ENCODE peak calls at places on chromosomes 7 and 10, in four cellular contexts. N is neural progenitor cell, D is A549, V is GM23248. T is an unnamed sample.

GRCh38 chr10:91196268-91197043 is 24.0 kb upstream of the PCGF5 start:
- DNase-seq in V (no peak), N (no peak), D (no peak), T (no peak)

GRCh38 chr7:158781976-158782637 is 47.2 kb downstream of the ESYT2 start:
- DNase-seq in N (no peak), V (no peak), D (no peak), T (no peak)

GRCh38 chr7:139673230-139673629 is 104.6 kb downstream of the HIPK2 start:
- DNase-seq in V (no peak), N (no peak), D (no peak), T (no peak)

GRCh38 chr10:17003151-17003550 is 126.5 kb downstream of the CUBN start:
- DNase-seq in D (no peak), N (no peak), V (peak; percentile 93), T (peak; percentile 38)

GRCh38 chr7:3128857-3129256 is 85.2 kb upstream of the CARD11 start:
- DNase-seq in V (no peak), N (no peak), D (no peak), T (no peak)

GRCh38 chr7:132895231-132895630 is 186.7 kb downstream of the CHCHD3 start:
- DNase-seq in N (no peak), D (no peak), V (no peak), T (no peak)

GRCh38 chr10:121326905-121327304 is 271.3 kb downstream of the FGFR2 start:
- DNase-seq in V (no peak), N (no peak), D (no peak), T (no peak)

GRCh38 chr7:135745702-135746312 is 2.8 kb downstream of the FAM180A start:
- DNase-seq in V (peak; percentile 100), D (peak; percentile 32), N (no peak), T (no peak)

GRCh38 chr7:13901577-13901976 is 87.9 kb downstream of the ETV1 start:
- DNase-seq in V (no peak), D (no peak), N (no peak), T (no peak)

GRCh38 chr10:125375210-125375609 is 214.8 kb upstream of the CTBP2 start:
- DNase-seq in V (no peak), D (no peak), N (no peak), T (no peak)

GRCh38 chr7:43904533-43905208 is 1.7 kb downstream of the URGCP start:
- DNase-seq in D (no peak), N (no peak), V (peak; percentile 79), T (no peak)

GRCh38 chr7:22194633-22195273 is 162.2 kb downstream of the RAPGEF5 start:
- DNase-seq in D (no peak), N (peak; percentile 13), V (no peak), T (no peak)

GRCh38 chr10:112919721-112920120 is 30.3 kb upstream of the TCF7L2 start:
- DNase-seq in N (no peak), D (peak; percentile 62), V (peak; percentile 90), T (no peak)

GRCh38 chr7:28017372-28017771 is 163.2 kb downstream of the JAZF1 start:
- DNase-seq in D (no peak), N (no peak), V (peak; percentile 58), T (no peak)

GRCh38 chr7:134625571-134625970 is 21.1 kb upstream of the BPGM start:
- DNase-seq in D (no peak), V (peak; percentile 92), N (no peak), T (no peak)

GRCh38 chr7:34039033-34039432 is 133.7 kb downstream of the BMPER start:
- DNase-seq in N (no peak), V (peak; percentile 18), D (no peak), T (no peak)

GRCh38 chr10:388661-389045 is 253.4 kb downstream of the ZMYND11 start:
- DNase-seq in V (no peak), D (no peak), N (no peak), T (no peak)

GRCh38 chr7:127768241-127768640 is 116.2 kb downstream of the SND1 start:
- DNase-seq in D (no peak), N (no peak), V (peak; percentile 50), T (no peak)

GRCh38 chr7:95859434-95859833 is 87.1 kb downstream of the DYNC1I1 start:
- DNase-seq in N (peak; percentile 18), D (no peak), V (peak; percentile 71), T (peak; percentile 32)

GRCh38 chr7:151735186-151735853 is 141.6 kb downstream of the PRKAG2 start:
- DNase-seq in V (no peak), D (no peak), N (no peak), T (no peak)

GRCh38 chr10:13893926-13894325 is 307.2 kb downstream of the PRPF18 start:
- DNase-seq in D (no peak), N (no peak), V (peak; percentile 81), T (no peak)

GRCh38 chr7:6588566-6588965 is 1.3 kb upstream of the INTS15 start:
- DNase-seq in N (no peak), D (no peak), V (no peak), T (no peak)

GRCh38 chr7:6589829-6590644 is at the start of gene INTS15:
- DNase-seq in D (peak; percentile 65), N (peak; percentile 94), V (peak; percentile 91), T (peak; percentile 94)

GRCh38 chr7:6590645-6591110 is 857 bp downstream of the INTS15 start:
- DNase-seq in N (peak; percentile 70), V (no peak), D (no peak), T (no peak)

DNA sequence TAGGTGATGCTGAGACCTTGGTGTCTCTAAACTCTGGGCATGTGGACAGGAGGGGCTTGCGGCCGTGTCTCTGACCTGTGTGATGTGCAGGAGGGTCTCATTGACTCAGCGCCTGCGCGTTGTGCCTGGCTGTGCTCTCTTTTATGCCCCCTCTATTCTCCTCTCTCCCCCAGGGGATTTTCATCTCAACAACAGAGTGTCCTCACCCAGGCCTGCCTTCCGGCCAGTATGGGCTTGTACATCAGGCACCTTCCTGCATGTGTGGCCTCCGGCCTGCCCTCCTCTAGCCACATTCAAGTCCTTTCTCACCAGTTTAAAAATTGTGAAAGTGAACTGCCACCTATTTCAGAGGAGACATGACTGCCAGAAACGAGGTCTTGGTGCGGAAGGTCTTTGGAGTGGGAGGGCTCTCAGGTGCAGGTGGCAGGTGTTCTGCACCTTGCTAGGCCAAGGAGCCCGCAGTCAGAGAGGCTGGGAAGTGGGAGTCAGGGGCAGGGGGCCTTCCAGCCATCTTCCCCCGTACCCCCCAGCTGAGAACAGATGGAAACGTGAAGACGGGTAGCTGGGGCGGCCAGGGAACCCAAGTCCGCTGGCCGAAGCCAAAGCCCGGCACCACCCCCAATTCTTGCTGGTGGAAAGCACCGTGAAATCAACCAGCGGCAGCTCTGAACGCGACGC is 531 bp upstream of the INTS15 start:
- DNase-seq in V (no peak), N (no peak), D (no peak), T (no peak)
- H3K4me3 ChIP-seq in V (peak overlapping the region; percentile 84), N (peak overlapping the region; percentile 82), D (peak overlapping the region; percentile 77), T (no peak overlapping the region)

DNA sequence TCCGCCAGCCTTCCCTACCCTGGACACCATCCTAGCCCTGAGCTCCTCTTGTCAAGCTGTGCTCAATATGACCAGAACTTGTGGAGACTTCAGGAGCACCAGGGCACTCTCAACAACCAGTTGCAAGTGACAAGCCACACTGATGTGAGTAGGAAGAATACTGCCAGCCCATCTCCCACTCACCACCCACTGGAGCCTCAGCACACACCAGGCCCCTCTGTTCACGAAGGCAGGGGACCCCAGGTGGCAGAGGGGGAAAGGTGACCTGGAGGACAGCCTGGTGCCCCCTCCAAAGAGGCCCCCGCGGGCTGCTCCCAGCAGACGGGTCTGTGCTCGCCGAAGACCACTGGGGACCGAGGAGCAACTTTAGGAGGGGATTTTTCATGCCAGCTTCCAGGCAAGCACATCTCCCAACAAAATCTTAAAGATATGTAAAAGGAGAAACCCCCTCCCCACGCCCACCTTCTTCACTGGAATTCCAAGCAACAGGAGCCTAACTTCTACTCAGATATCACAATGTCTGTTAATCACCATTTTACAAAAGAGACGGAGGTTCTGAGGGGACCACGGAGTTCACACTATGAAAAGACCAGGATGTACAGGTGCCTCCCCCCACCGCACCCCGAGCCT is 1.0 kb downstream of the MMD2 start:
- DNase-seq in N (no peak), D (no peak), V (no peak), T (no peak)
- H3K4me2 ChIP-seq in N (peak overlapping the region; percentile 96), D (no peak overlapping the region), V (no peak overlapping the region), T (no peak overlapping the region)

GRCh38 chr7:1053002-1053411 is 8.7 kb downstream of the GPR146 start:
- DNase-seq in N (peak; percentile 67), V (no peak), D (no peak), T (no peak)
- H3K4me3 ChIP-seq in N (no peak overlapping the region), V (no peak overlapping the region), D (no peak overlapping the region), T (no peak overlapping the region)

GRCh38 chr10:71982269-71983178 is 18.3 kb downstream of the CHST3 start:
- DNase-seq in D (no peak), V (no peak), N (no peak), T (no peak)

GRCh38 chr10:71984798-71985388 is 20.7 kb downstream of the CHST3 start:
- DNase-seq in V (no peak), D (no peak), N (no peak), T (no peak)

GRCh38 chr10:71984126-71984797 is 20.1 kb downstream of the CHST3 start:
- DNase-seq in D (no peak), V (no peak), N (no peak), T (no peak)

GRCh38 chr10:71981868-71982230 is 17.7 kb downstream of the CHST3 start:
- DNase-seq in V (no peak), N (no peak), D (no peak), T (no peak)

GRCh38 chr10:71985542-71986250 is 21.5 kb downstream of the CHST3 start:
- DNase-seq in N (no peak), V (peak; percentile 63), D (no peak), T (no peak)
- H3K4me2 ChIP-seq in N (no peak overlapping the region), V (peak overlapping the region; percentile 8), D (no peak overlapping the region), T (no peak overlapping the region)

GRCh38 chr10:114543456-114543855 is 114.6 kb downstream of the ABLIM1 start:
- DNase-seq in V (no peak), D (no peak), N (no peak), T (no peak)
- H3K4me3 ChIP-seq in V (no peak overlapping the region), D (no peak overlapping the region), N (no peak overlapping the region), T (no peak overlapping the region)

GRCh38 chr7:148334959-148335577 is 255.5 kb upstream of the C7orf33 start:
- DNase-seq in N (peak; percentile 95), D (no peak), V (no peak), T (peak; percentile 56)
- H3K4me2 ChIP-seq in N (peak overlapping the region; percentile 90), D (no peak overlapping the region), V (no peak overlapping the region), T (no peak overlapping the region)

GRCh38 chr10:102227050-102227449 is 951 bp downstream of the ELOVL3 start:
- DNase-seq in V (peak; percentile 91), D (no peak), N (no peak), T (no peak)

GRCh38 chr10:102225646-102226541 is at the start of gene ELOVL3:
- DNase-seq in V (peak; percentile 97), N (peak; percentile 97), D (peak; percentile 98), T (peak; percentile 92)

GRCh38 chr10:102222798-102223197 is 3.3 kb upstream of the ELOVL3 start:
- DNase-seq in N (no peak), V (no peak), D (no peak), T (no peak)

GRCh38 chr10:102229810-102230263 is 3.7 kb downstream of the ELOVL3 start:
- DNase-seq in N (peak; percentile 93), V (peak; percentile 87), D (peak; percentile 88), T (peak; percentile 93)

DNA sequence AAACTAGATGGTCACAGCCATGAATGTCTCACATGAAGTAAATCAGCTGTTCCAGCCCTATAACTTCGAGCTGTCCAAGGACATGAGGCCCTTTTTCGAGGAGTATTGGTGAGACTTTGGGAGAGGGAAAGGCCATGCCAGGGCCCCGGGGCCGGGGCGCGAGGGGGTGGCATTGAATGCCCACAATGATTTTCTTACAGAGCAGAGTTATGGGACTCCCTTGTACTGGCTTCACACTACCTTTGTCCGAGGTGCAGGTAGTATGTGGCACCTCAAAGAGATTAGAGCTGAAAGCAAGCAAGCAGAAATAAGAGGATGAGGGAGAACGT is 407 bp downstream of the ELOVL3 start:
- DNase-seq in N (no peak), D (no peak), V (no peak), T (no peak)
- H3K4me3 ChIP-seq in N (no peak overlapping the region), D (peak overlapping the region; percentile 36), V (peak overlapping the region; percentile 60), T (no peak overlapping the region)